ENCODE peak calls at places on chromosomes 4 and X, in four cellular contexts. E is fibroblast of lung; D is CD8-positive, alpha-beta memory T cell; W is GF-D8. P is an unnamed sample.

GRCh38 chr4:11585506-11585905 is 156.8 kb upstream of the HS3ST1 start:
- DNase-seq in E (no peak), W (no peak), D (no peak), P (peak)

GRCh38 chr4:41976775-41977516 is 4.6 kb upstream of the DCAF4L1 start:
- DNase-seq in E (no peak), W (no peak), D (no peak), P (no peak)

GRCh38 chr4:167176723-167177367 is 57.4 kb downstream of the SPOCK3 start:
- DNase-seq in D (no peak), E (no peak), W (no peak), P (no peak)

GRCh38 chr4:140088317-140088967 is 65.5 kb downstream of the MAML3 start:
- DNase-seq in W (peak), E (peak), D (no peak), P (no peak)

GRCh38 chrX:121093011-121093410 is 45.6 kb downstream of the GLUD2 start:
- DNase-seq in E (no peak), D (no peak), W (no peak), P (no peak)

GRCh38 chr4:4981427-4981826 is 37.8 kb downstream of the CYTL1 start:
- DNase-seq in D (no peak), W (no peak), E (no peak), P (no peak)

GRCh38 chr4:152997771-152998487 is 61.8 kb downstream of the FHDC1 start:
- DNase-seq in D (no peak), W (no peak), E (peak), P (no peak)

GRCh38 chrX:53263597-53264094 is 17.7 kb downstream of the IQSEC2 start:
- DNase-seq in W (no peak), E (peak), D (no peak), P (no peak)

GRCh38 chrX:140163376-140164159 is 198.2 kb upstream of the CXorf66 start:
- DNase-seq in W (no peak), D (no peak), E (peak), P (no peak)

GRCh38 chrX:41718481-41719245 is 5.3 kb upstream of the GPR82 start:
- DNase-seq in W (no peak), E (peak), D (no peak), P (no peak)